ENCODE peak calls at places on chromosomes 11 and 22, in seven cellular contexts. One of them, this sample, is unnamed. For H3K36me3, the result is how much of the 10 kb centered on the place peaks cover.

GRCh38 chr11:75969626-75970308 is 154.8 kb downstream of the UVRAG start:
- DNase-seq in brain microvascular endothelial cell: peak
- DNase-seq in heart left ventricle: no peak
- DNase-seq in sigmoid colon: no peak
- DNase-seq in esophagus squamous epithelium: no peak
- DNase-seq in IMR-90: peak
- DNase-seq in tibial nerve: no peak
- DNase-seq in this sample: no peak

GRCh38 chr22:47029244-47030001 is 267.0 kb downstream of the TBC1D22A start:
- DNase-seq in brain microvascular endothelial cell: no peak
- DNase-seq in heart left ventricle: no peak
- DNase-seq in sigmoid colon: peak
- DNase-seq in esophagus squamous epithelium: no peak
- DNase-seq in IMR-90: no peak
- DNase-seq in tibial nerve: no peak
- DNase-seq in this sample: no peak

GRCh38 chr11:27161071-27161470 is 120.5 kb downstream of the BBOX1 start:
- DNase-seq in brain microvascular endothelial cell: peak
- DNase-seq in heart left ventricle: no peak
- DNase-seq in sigmoid colon: no peak
- DNase-seq in esophagus squamous epithelium: no peak
- DNase-seq in IMR-90: peak
- DNase-seq in tibial nerve: no peak
- DNase-seq in this sample: peak

GRCh38 chr11:67160872-67161783 is 42.1 kb downstream of the KDM2A start:
- DNase-seq in brain microvascular endothelial cell: no peak
- DNase-seq in heart left ventricle: no peak
- DNase-seq in sigmoid colon: no peak
- DNase-seq in esophagus squamous epithelium: no peak
- DNase-seq in IMR-90: peak
- DNase-seq in tibial nerve: no peak
- DNase-seq in this sample: peak

GRCh38 chr11:2573240-2574042 is 126.4 kb downstream of the KCNQ1OT1 start:
- DNase-seq in brain microvascular endothelial cell: no peak
- DNase-seq in heart left ventricle: peak
- DNase-seq in sigmoid colon: peak
- DNase-seq in esophagus squamous epithelium: no peak
- DNase-seq in IMR-90: no peak
- DNase-seq in tibial nerve: peak
- DNase-seq in this sample: no peak

GRCh38 chr11:94656968-94657367 is 89.8 kb downstream of the PIWIL4 start:
- DNase-seq in brain microvascular endothelial cell: no peak
- DNase-seq in heart left ventricle: no peak
- DNase-seq in sigmoid colon: no peak
- DNase-seq in esophagus squamous epithelium: no peak
- DNase-seq in IMR-90: no peak
- DNase-seq in tibial nerve: no peak
- DNase-seq in this sample: no peak

GRCh38 chr11:113253406-113253805 is 61.0 kb upstream of the TTC12 start:
- DNase-seq in brain microvascular endothelial cell: no peak
- DNase-seq in heart left ventricle: no peak
- DNase-seq in sigmoid colon: no peak
- DNase-seq in esophagus squamous epithelium: no peak
- DNase-seq in IMR-90: no peak
- DNase-seq in tibial nerve: no peak
- DNase-seq in this sample: no peak

GRCh38 chr11:20474176-20474950 is 86.8 kb downstream of the PRMT3 start:
- DNase-seq in brain microvascular endothelial cell: no peak
- DNase-seq in heart left ventricle: no peak
- DNase-seq in sigmoid colon: no peak
- DNase-seq in esophagus squamous epithelium: no peak
- DNase-seq in IMR-90: no peak
- DNase-seq in tibial nerve: no peak
- DNase-seq in this sample: peak

GRCh38 chr22:50660306-50660705 is 12.3 kb upstream of the SHANK3 start:
- DNase-seq in brain microvascular endothelial cell: no peak
- DNase-seq in heart left ventricle: no peak
- DNase-seq in sigmoid colon: no peak
- DNase-seq in esophagus squamous epithelium: no peak
- DNase-seq in IMR-90: no peak
- DNase-seq in tibial nerve: no peak
- DNase-seq in this sample: no peak

GRCh38 chr11:132126973-132127900 is 756.8 kb downstream of the NTM start:
- DNase-seq in brain microvascular endothelial cell: peak
- DNase-seq in heart left ventricle: peak
- DNase-seq in sigmoid colon: peak
- DNase-seq in esophagus squamous epithelium: no peak
- DNase-seq in IMR-90: peak
- DNase-seq in tibial nerve: peak
- DNase-seq in this sample: peak

GRCh38 chr11:30984442-30984816 is 385.1 kb downstream of the DCDC1 start:
- DNase-seq in brain microvascular endothelial cell: peak
- DNase-seq in heart left ventricle: peak
- DNase-seq in sigmoid colon: no peak
- DNase-seq in esophagus squamous epithelium: no peak
- DNase-seq in IMR-90: peak
- DNase-seq in tibial nerve: no peak
- DNase-seq in this sample: peak

GRCh38 chr11:14908214-14908880 is 16.3 kb upstream of the CYP2R1 start:
- DNase-seq in brain microvascular endothelial cell: peak
- DNase-seq in heart left ventricle: no peak
- DNase-seq in sigmoid colon: no peak
- DNase-seq in esophagus squamous epithelium: no peak
- DNase-seq in IMR-90: peak
- DNase-seq in tibial nerve: no peak
- DNase-seq in this sample: peak

GRCh38 chr11:63837027-63837688 is 1.8 kb upstream of the MARK2 start:
- DNase-seq in brain microvascular endothelial cell: peak
- DNase-seq in heart left ventricle: peak
- DNase-seq in sigmoid colon: peak
- DNase-seq in esophagus squamous epithelium: no peak
- DNase-seq in IMR-90: peak
- DNase-seq in tibial nerve: peak
- DNase-seq in this sample: peak

GRCh38 chr22:37485006-37485713 is 1.0 kb downstream of the MFNG start:
- DNase-seq in brain microvascular endothelial cell: no peak
- DNase-seq in heart left ventricle: peak
- DNase-seq in sigmoid colon: no peak
- DNase-seq in esophagus squamous epithelium: no peak
- DNase-seq in IMR-90: no peak
- DNase-seq in tibial nerve: no peak
- DNase-seq in this sample: no peak

GRCh38 chr22:28142361-28142801 is 223.3 kb upstream of the PITPNB start:
- DNase-seq in brain microvascular endothelial cell: peak
- DNase-seq in heart left ventricle: no peak
- DNase-seq in sigmoid colon: no peak
- DNase-seq in esophagus squamous epithelium: no peak
- DNase-seq in IMR-90: peak
- DNase-seq in tibial nerve: no peak
- DNase-seq in this sample: peak

GRCh38 chr11:76752321-76753175 is 30.6 kb upstream of the TSKU start:
- DNase-seq in brain microvascular endothelial cell: peak
- DNase-seq in heart left ventricle: peak
- DNase-seq in sigmoid colon: peak
- DNase-seq in esophagus squamous epithelium: no peak
- DNase-seq in IMR-90: peak
- DNase-seq in tibial nerve: peak
- DNase-seq in this sample: peak

GRCh38 chr11:20966489-20966888 is 297.1 kb downstream of the NELL1 start:
- DNase-seq in brain microvascular endothelial cell: no peak
- DNase-seq in heart left ventricle: no peak
- DNase-seq in sigmoid colon: no peak
- DNase-seq in esophagus squamous epithelium: no peak
- DNase-seq in IMR-90: no peak
- DNase-seq in tibial nerve: no peak
- DNase-seq in this sample: no peak

GRCh38 chr11:7690648-7691047 is 15.6 kb downstream of the OVCH2 start:
- DNase-seq in brain microvascular endothelial cell: no peak
- DNase-seq in heart left ventricle: no peak
- DNase-seq in sigmoid colon: no peak
- DNase-seq in esophagus squamous epithelium: no peak
- DNase-seq in IMR-90: no peak
- DNase-seq in tibial nerve: no peak
- DNase-seq in this sample: peak

GRCh38 chr11:1041936-1042608 is 5.6 kb upstream of the MUC6 start:
- DNase-seq in brain microvascular endothelial cell: no peak
- DNase-seq in heart left ventricle: peak
- DNase-seq in sigmoid colon: peak
- DNase-seq in esophagus squamous epithelium: no peak
- DNase-seq in IMR-90: no peak
- DNase-seq in tibial nerve: no peak
- DNase-seq in this sample: no peak

DNA sequence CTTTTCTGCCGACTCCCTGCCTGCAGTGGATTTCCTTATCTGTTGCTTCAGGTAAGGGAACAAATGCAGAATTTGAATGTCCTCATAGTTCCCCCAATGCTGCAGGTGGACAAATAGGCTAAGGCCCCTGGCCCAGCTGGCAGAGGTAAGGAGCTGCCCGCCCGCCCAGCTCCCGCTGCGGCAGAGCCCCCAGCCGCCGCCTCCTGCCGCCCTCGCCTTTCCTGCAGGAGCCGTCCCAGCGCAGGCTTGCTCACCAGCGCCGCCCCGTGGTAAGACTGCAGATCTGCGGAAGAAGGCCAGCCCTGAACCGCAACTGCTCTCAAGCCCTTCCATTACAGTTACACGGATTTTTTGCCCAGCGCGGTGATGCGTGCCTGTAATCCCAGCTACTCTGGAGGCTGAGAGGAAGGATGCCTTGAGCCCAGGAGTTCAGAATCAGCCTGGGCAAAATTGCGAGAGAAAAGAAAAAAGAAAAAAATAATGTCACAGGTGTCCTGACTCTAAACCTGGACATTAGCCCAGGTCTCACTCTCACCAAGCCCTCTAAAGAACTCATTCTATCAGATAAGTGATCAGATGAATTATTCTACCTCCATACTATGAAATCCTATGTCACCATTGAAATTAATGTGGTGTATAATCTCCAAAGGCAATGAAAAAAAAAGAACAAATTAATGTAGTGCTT is 51.2 kb upstream of the EMID1 start:
- DNase-seq in brain microvascular endothelial cell: peak
- DNase-seq in heart left ventricle: peak
- DNase-seq in sigmoid colon: peak
- DNase-seq in esophagus squamous epithelium: no peak
- DNase-seq in IMR-90: peak
- DNase-seq in tibial nerve: no peak
- DNase-seq in this sample: peak
- H3K4me3 ChIP-seq in brain microvascular endothelial cell: no peak
- H3K4me3 ChIP-seq in heart left ventricle: peak
- H3K4me3 ChIP-seq in sigmoid colon: no peak
- H3K4me3 ChIP-seq in esophagus squamous epithelium: no peak
- H3K4me3 ChIP-seq in IMR-90: no peak
- H3K4me3 ChIP-seq in tibial nerve: no peak
- H3K4me3 ChIP-seq in this sample: no peak

GRCh38 chr11:68263444-68264035 is 8.2 kb downstream of the C11orf24 start:
- DNase-seq in brain microvascular endothelial cell: no peak
- DNase-seq in heart left ventricle: no peak
- DNase-seq in sigmoid colon: no peak
- DNase-seq in esophagus squamous epithelium: no peak
- DNase-seq in IMR-90: no peak
- DNase-seq in tibial nerve: no peak
- DNase-seq in this sample: no peak

GRCh38 chr11:68266121-68266891 is 5.5 kb downstream of the C11orf24 start:
- DNase-seq in brain microvascular endothelial cell: no peak
- DNase-seq in heart left ventricle: no peak
- DNase-seq in sigmoid colon: no peak
- DNase-seq in esophagus squamous epithelium: no peak
- DNase-seq in IMR-90: no peak
- DNase-seq in tibial nerve: no peak
- DNase-seq in this sample: no peak

GRCh38 chr11:68266936-68267880 is 4.6 kb downstream of the C11orf24 start:
- DNase-seq in brain microvascular endothelial cell: no peak
- DNase-seq in heart left ventricle: no peak
- DNase-seq in sigmoid colon: no peak
- DNase-seq in esophagus squamous epithelium: no peak
- DNase-seq in IMR-90: peak
- DNase-seq in tibial nerve: no peak
- DNase-seq in this sample: no peak

GRCh38 chr11:68264244-68264643 is 7.5 kb downstream of the C11orf24 start:
- DNase-seq in brain microvascular endothelial cell: no peak
- DNase-seq in heart left ventricle: no peak
- DNase-seq in sigmoid colon: no peak
- DNase-seq in esophagus squamous epithelium: no peak
- DNase-seq in IMR-90: no peak
- DNase-seq in tibial nerve: no peak
- DNase-seq in this sample: no peak

GRCh38 chr11:68264741-68265540 is 6.8 kb downstream of the C11orf24 start:
- DNase-seq in brain microvascular endothelial cell: no peak
- DNase-seq in heart left ventricle: no peak
- DNase-seq in sigmoid colon: no peak
- DNase-seq in esophagus squamous epithelium: no peak
- DNase-seq in IMR-90: no peak
- DNase-seq in tibial nerve: no peak
- DNase-seq in this sample: peak
- H3K36me3 ChIP-seq in brain microvascular endothelial cell: half or more
- H3K36me3 ChIP-seq in heart left ventricle: half or more
- H3K36me3 ChIP-seq in sigmoid colon: half or more
- H3K36me3 ChIP-seq in esophagus squamous epithelium: under half
- H3K36me3 ChIP-seq in IMR-90: half or more
- H3K36me3 ChIP-seq in tibial nerve: half or more
- H3K36me3 ChIP-seq in this sample: under half

GRCh38 chr22:21640810-21641209 is 1.3 kb upstream of the SDF2L1 start:
- DNase-seq in brain microvascular endothelial cell: no peak
- DNase-seq in heart left ventricle: no peak
- DNase-seq in sigmoid colon: no peak
- DNase-seq in esophagus squamous epithelium: no peak
- DNase-seq in IMR-90: no peak
- DNase-seq in tibial nerve: no peak
- DNase-seq in this sample: no peak

GRCh38 chr22:21643533-21644357 is 1.6 kb downstream of the SDF2L1 start:
- DNase-seq in brain microvascular endothelial cell: no peak
- DNase-seq in heart left ventricle: no peak
- DNase-seq in sigmoid colon: no peak
- DNase-seq in esophagus squamous epithelium: no peak
- DNase-seq in IMR-90: no peak
- DNase-seq in tibial nerve: no peak
- DNase-seq in this sample: no peak

GRCh38 chr22:21641417-21641794 is 696 bp upstream of the SDF2L1 start:
- DNase-seq in brain microvascular endothelial cell: no peak
- DNase-seq in heart left ventricle: no peak
- DNase-seq in sigmoid colon: no peak
- DNase-seq in esophagus squamous epithelium: no peak
- DNase-seq in IMR-90: peak
- DNase-seq in tibial nerve: no peak
- DNase-seq in this sample: peak

GRCh38 chr22:21642584-21643448 is 714 bp downstream of the SDF2L1 start:
- DNase-seq in brain microvascular endothelial cell: peak
- DNase-seq in heart left ventricle: no peak
- DNase-seq in sigmoid colon: no peak
- DNase-seq in esophagus squamous epithelium: no peak
- DNase-seq in IMR-90: peak
- DNase-seq in tibial nerve: no peak
- DNase-seq in this sample: peak

GRCh38 chr22:21641795-21642583 is at the start of gene SDF2L1:
- DNase-seq in brain microvascular endothelial cell: peak
- DNase-seq in heart left ventricle: peak
- DNase-seq in sigmoid colon: peak
- DNase-seq in esophagus squamous epithelium: peak
- DNase-seq in IMR-90: peak
- DNase-seq in tibial nerve: peak
- DNase-seq in this sample: peak
- TF ChIP-seq CTCF in brain microvascular endothelial cell: no peak
- TF ChIP-seq CTCF in heart left ventricle: peak
- TF ChIP-seq CTCF in sigmoid colon: no peak
- TF ChIP-seq CTCF in esophagus squamous epithelium: no peak
- TF ChIP-seq CTCF in IMR-90: no peak
- TF ChIP-seq CTCF in tibial nerve: no peak
- TF ChIP-seq CTCF in this sample: no peak

GRCh38 chr11:119421351-119421750 is 1.6 kb downstream of the THY1 start:
- DNase-seq in brain microvascular endothelial cell: no peak
- DNase-seq in heart left ventricle: no peak
- DNase-seq in sigmoid colon: no peak
- DNase-seq in esophagus squamous epithelium: no peak
- DNase-seq in IMR-90: peak
- DNase-seq in tibial nerve: no peak
- DNase-seq in this sample: no peak
- H3K4me3 ChIP-seq in brain microvascular endothelial cell: peak
- H3K4me3 ChIP-seq in heart left ventricle: peak
- H3K4me3 ChIP-seq in sigmoid colon: no peak
- H3K4me3 ChIP-seq in esophagus squamous epithelium: no peak
- H3K4me3 ChIP-seq in IMR-90: peak
- H3K4me3 ChIP-seq in tibial nerve: no peak
- H3K4me3 ChIP-seq in this sample: no peak